ENCODE peak calls at places on chromosome 7, in nine cellular contexts. Q, D, C, I, U, P, L, T and M are unnamed samples.
A peak's percentile ranks its signal among the peaks of the same experiment; 100 is the strongest.

GRCh38 chr7:14734839-14735321 is 167.7 kb downstream of the DGKB start:
- DNase-seq in C (no peak), D (no peak), T (peak; percentile 29), P (no peak), L (no peak), I (no peak), Q (no peak), U (no peak), M (no peak)

GRCh38 chr7:44959433-44959951 is 19.3 kb downstream of the MYO1G start:
- DNase-seq in I (peak; percentile 53), Q (no peak), T (no peak), P (no peak), D (no peak), U (no peak), L (no peak), C (no peak), M (peak; percentile 39)

GRCh38 chr7:41693150-41693997 is 9.5 kb downstream of the INHBA start:
- DNase-seq in C (no peak), D (no peak), I (no peak), U (no peak), Q (no peak), T (no peak), P (no peak), L (no peak), M (no peak)

GRCh38 chr7:157439761-157440160 is 103.0 kb downstream of the DNAJB6 start:
- DNase-seq in U (no peak), Q (no peak), I (no peak), P (no peak), C (no peak), T (no peak), D (no peak), L (no peak), M (no peak)

GRCh38 chr7:44884553-44885393 is 557 bp downstream of the PURB start:
- DNase-seq in T (peak; percentile 34), C (peak; percentile 35), L (peak; percentile 78), U (peak; percentile 10), I (peak; percentile 62), Q (peak; percentile 36), P (peak; percentile 67), D (peak; percentile 66), M (peak; percentile 69)

GRCh38 chr7:11170160-11170559 is 196.5 kb downstream of the PHF14 start:
- DNase-seq in Q (no peak), T (no peak), P (no peak), D (no peak), L (no peak), U (no peak), I (no peak), C (no peak), M (no peak)

GRCh38 chr7:21724562-21724961 is 181.7 kb downstream of the DNAH11 start:
- DNase-seq in P (no peak), C (no peak), D (no peak), U (no peak), T (no peak), Q (no peak), L (no peak), I (no peak), M (no peak)

GRCh38 chr7:3493499-3493898 is 192.4 kb downstream of the SDK1 start:
- DNase-seq in U (no peak), T (no peak), Q (no peak), L (no peak), P (no peak), C (peak; percentile 24), D (no peak), I (no peak), M (no peak)

GRCh38 chr7:22488643-22489462 is 11.1 kb downstream of the STEAP1B start:
- DNase-seq in C (peak; percentile 70), Q (peak; percentile 46), D (peak; percentile 55), L (no peak), I (peak; percentile 65), U (peak; percentile 49), P (peak; percentile 79), T (peak; percentile 71), M (peak; percentile 61)

GRCh38 chr7:119903090-119903489 is 369.9 kb upstream of the KCND2 start:
- DNase-seq in Q (no peak), P (no peak), T (no peak), U (no peak), D (no peak), L (no peak), C (no peak), I (no peak), M (no peak)

GRCh38 chr7:7190142-7190541 is 7.8 kb downstream of the C1GALT1 start:
- DNase-seq in D (no peak), C (no peak), P (no peak), T (no peak), Q (no peak), U (no peak), L (no peak), I (no peak), M (no peak)

GRCh38 chr7:51369746-51370145 is 53.1 kb upstream of the COBL start:
- DNase-seq in D (no peak), U (no peak), L (no peak), P (no peak), T (no peak), I (no peak), Q (no peak), C (peak; percentile 51), M (no peak)

GRCh38 chr7:30466266-30466665 is 12.3 kb downstream of the NOD1 start:
- DNase-seq in L (no peak), C (no peak), T (no peak), U (no peak), D (no peak), I (no peak), P (no peak), Q (no peak), M (no peak)

GRCh38 chr7:867406-868188 is 8.8 kb upstream of the GET4 start:
- DNase-seq in L (peak; percentile 84), P (peak; percentile 83), Q (no peak), C (no peak), T (no peak), U (no peak), D (peak; percentile 67), I (no peak), M (no peak)

GRCh38 chr7:100024020-100024619 is 8.7 kb downstream of the ZKSCAN1 start:
- DNase-seq in I (no peak), L (no peak), D (no peak), P (no peak), C (no peak), U (no peak), T (no peak), Q (no peak), M (no peak)

GRCh38 chr7:69182596-69183467 is 415.4 kb upstream of the AUTS2 start:
- DNase-seq in T (no peak), C (no peak), L (no peak), I (no peak), U (no peak), Q (no peak), D (no peak), P (no peak), M (no peak)

GRCh38 chr7:134547738-134548054 is 1.2 kb upstream of the AKR1B15 start:
- DNase-seq in L (peak; percentile 81), T (peak; percentile 55), D (peak; percentile 72), C (peak; percentile 81), Q (no peak), I (peak; percentile 10), U (no peak), P (peak; percentile 86), M (no peak)

GRCh38 chr7:15855726-15856125 is 169.2 kb upstream of the MEOX2 start:
- DNase-seq in D (no peak), I (no peak), U (no peak), P (no peak), L (no peak), C (no peak), T (no peak), Q (no peak), M (no peak)

GRCh38 chr7:154914580-154915380 is 88.1 kb downstream of the PAXIP1 start:
- DNase-seq in I (no peak), L (no peak), P (no peak), D (no peak), T (no peak), C (no peak), U (no peak), Q (no peak), M (no peak)

GRCh38 chr7:36638586-36639265 is 85.6 kb downstream of the AOAH start:
- DNase-seq in I (no peak), C (no peak), T (no peak), L (no peak), P (no peak), U (no peak), Q (no peak), D (no peak), M (no peak)

GRCh38 chr7:142556745-142557144 is 192.5 kb upstream of the PRSS1 start:
- DNase-seq in T (no peak), U (no peak), C (peak; percentile 85), L (no peak), I (no peak), D (peak; percentile 62), Q (no peak), P (peak; percentile 93), M (no peak)

GRCh38 chr7:123120286-123120685 is 79.5 kb downstream of the SLC13A1 start:
- DNase-seq in Q (no peak), L (no peak), P (peak; percentile 8), C (no peak), T (no peak), D (no peak), U (no peak), I (no peak), M (no peak)